ENCODE peak calls at places on chromosomes 5 and 9, in nine cellular contexts. F, I, U, B, D, Q, S, N and P are unnamed samples.

GRCh38 chr5:17203329-17204132 is 13.9 kb upstream of the BASP1 start:
- DNase-seq in F (peak; percentile 71), I (peak; percentile 72), U (peak; percentile 57), B (no peak), D (no peak), Q (peak; percentile 86), S (peak; percentile 78), N (peak; percentile 81), P (no peak)

GRCh38 chr5:150058480-150059126 is 27.8 kb downstream of the CSF1R start:
- DNase-seq in F (no peak), I (no peak), U (no peak), B (no peak), D (peak; percentile 54), Q (peak; percentile 96), S (peak; percentile 98), N (no peak), P (no peak)

GRCh38 chr5:14463629-14464028 is 118.0 kb upstream of the OTULINL start:
- DNase-seq in F (no peak), I (peak; percentile 25), U (no peak), B (no peak), D (no peak), Q (peak; percentile 65), S (peak; percentile 61), N (peak; percentile 73), P (no peak)

GRCh38 chr9:126491256-126491879 is 122.4 kb upstream of the LMX1B start:
- DNase-seq in F (peak; percentile 72), I (no peak), U (peak; percentile 66), B (no peak), D (no peak), Q (peak; percentile 72), S (peak; percentile 65), N (peak; percentile 66), P (peak; percentile 36)

GRCh38 chr9:35028341-35028740 is 38.8 kb downstream of the DNAJB5 start:
- DNase-seq in F (no peak), I (no peak), U (no peak), B (no peak), D (no peak), Q (no peak), S (no peak), N (no peak), P (no peak)

GRCh38 chr9:110952018-110952864 is 86.0 kb downstream of the LPAR1 start:
- DNase-seq in F (no peak), I (no peak), U (no peak), B (no peak), D (no peak), Q (no peak), S (peak; percentile 43), N (no peak), P (no peak)

GRCh38 chr5:135057233-135057632 is 23.2 kb upstream of the PITX1 start:
- DNase-seq in F (no peak), I (no peak), U (no peak), B (no peak), D (no peak), Q (no peak), S (no peak), N (no peak), P (no peak)

GRCh38 chr5:164175083-164175482 is 669.7 kb downstream of the MAT2B start:
- DNase-seq in F (no peak), I (no peak), U (no peak), B (no peak), D (no peak), Q (no peak), S (peak; percentile 1), N (no peak), P (no peak)

GRCh38 chr9:12351293-12351852 is 341.8 kb upstream of the TYRP1 start:
- DNase-seq in F (no peak), I (no peak), U (no peak), B (no peak), D (no peak), Q (no peak), S (no peak), N (no peak), P (no peak)